ENCODE peak calls at places on chromosomes 7 and 10, in seven cellular contexts. I is HEK293T; K is stimulated activated CD4-positive, alpha-beta T cell treated with anti-CD3 and anti-CD28 coated beads, Interleukin-1b, Interleukin-23, amount 100 ng/mL, for 24 hours; T is endothelial cell; S is GM06990; L is NCI-H2171 treated with DMSO at 0.1 percent for 48 hours; W is AG04450. Y is an unnamed sample.

GRCh38 chr10:99497343-99498025 is 35.3 kb upstream of the NKX2-3 start:
- DNase-seq in I (peak), K (no peak), T (no peak), S (no peak), L (no peak), W (no peak), Y (no peak)

GRCh38 chr7:107815254-107815882 is 12.3 kb upstream of the SLC26A3 start:
- DNase-seq in I (no peak), K (no peak), T (no peak), S (no peak), L (no peak), W (no peak), Y (no peak)

GRCh38 chr7:105826143-105826542 is 50.3 kb downstream of the ATXN7L1 start:
- DNase-seq in I (no peak), K (no peak), T (no peak), S (no peak), L (no peak), W (no peak), Y (no peak)

GRCh38 chr7:123867220-123867619 is 22.3 kb downstream of the HYAL4 start:
- DNase-seq in I (no peak), K (no peak), T (no peak), S (no peak), L (no peak), W (no peak), Y (no peak)

GRCh38 chr10:15627617-15628196 is 92.0 kb downstream of the ITGA8 start:
- DNase-seq in I (no peak), K (no peak), T (no peak), S (no peak), L (no peak), W (no peak), Y (no peak)

GRCh38 chr7:156772725-156773124 is 120.3 kb downstream of the LMBR1 start:
- DNase-seq in I (no peak), K (no peak), T (no peak), S (no peak), L (no peak), W (no peak), Y (no peak)

GRCh38 chr7:36205236-36205635 is 52.2 kb downstream of the EEPD1 start:
- DNase-seq in I (no peak), K (no peak), T (no peak), S (no peak), L (no peak), W (no peak), Y (no peak)

GRCh38 chr7:98628418-98628817 is 11.3 kb downstream of the NPTX2 start:
- DNase-seq in I (no peak), K (no peak), T (no peak), S (no peak), L (no peak), W (no peak), Y (no peak)

GRCh38 chr10:19904202-19904661 is 88.0 kb downstream of the PLXDC2 start:
- DNase-seq in I (no peak), K (no peak), T (no peak), S (no peak), L (no peak), W (no peak), Y (no peak)

GRCh38 chr10:109894516-109894915 is 28.8 kb downstream of the XPNPEP1 start:
- DNase-seq in I (no peak), K (no peak), T (no peak), S (no peak), L (no peak), W (peak), Y (no peak)

GRCh38 chr7:28768577-28769147 is 189.5 kb downstream of the TRIL start:
- DNase-seq in I (no peak), K (no peak), T (no peak), S (no peak), L (no peak), W (no peak), Y (no peak)

GRCh38 chr10:122181901-122182799 is 88.9 kb upstream of the BTBD16 start:
- DNase-seq in I (no peak), K (no peak), T (no peak), S (no peak), L (no peak), W (no peak), Y (no peak)

GRCh38 chr10:87942884-87943527 is 79.6 kb downstream of the PTEN start:
- DNase-seq in I (no peak), K (no peak), T (no peak), S (no peak), L (no peak), W (no peak), Y (no peak)

GRCh38 chr10:94274142-94274787 is 88.5 kb downstream of the NOC3L start:
- DNase-seq in I (no peak), K (no peak), T (no peak), S (no peak), L (no peak), W (no peak), Y (no peak)

GRCh38 chr7:17022915-17023314 is 141.1 kb upstream of the AGR3 start:
- DNase-seq in I (no peak), K (no peak), T (no peak), S (no peak), L (no peak), W (no peak), Y (no peak)

GRCh38 chr7:6385110-6385792 is 62.5 kb downstream of the DAGLB start:
- DNase-seq in I (no peak), K (no peak), T (no peak), S (no peak), L (no peak), W (peak), Y (no peak)

GRCh38 chr10:78296794-78297193 is 263.1 kb downstream of the RPS24 start:
- DNase-seq in I (no peak), K (no peak), T (no peak), S (no peak), L (no peak), W (no peak), Y (no peak)

GRCh38 chr7:115133248-115133647 is 211.4 kb downstream of the MDFIC start:
- DNase-seq in I (no peak), K (no peak), T (no peak), S (no peak), L (no peak), W (no peak), Y (no peak)

GRCh38 chr10:48296699-48297098 is 9.8 kb upstream of the MAPK8 start:
- DNase-seq in I (no peak), K (no peak), T (no peak), S (no peak), L (no peak), W (no peak), Y (no peak)

GRCh38 chr7:115052706-115053105 is 130.8 kb downstream of the MDFIC start:
- DNase-seq in I (no peak), K (no peak), T (no peak), S (no peak), L (no peak), W (no peak), Y (no peak)

GRCh38 chr7:86972072-86972471 is 87.4 kb downstream of the ELAPOR2 start:
- DNase-seq in I (no peak), K (no peak), T (no peak), S (no peak), L (no peak), W (no peak), Y (no peak)

GRCh38 chr10:91604936-91605534 is 27.8 kb downstream of the PPP1R3C start:
- DNase-seq in I (no peak), K (no peak), T (no peak), S (no peak), L (no peak), W (no peak), Y (no peak)